ENCODE peak calls at places on chromosomes 2 and 18, in seven cellular contexts. A is left cardiac atrium; C is GM04504; N is amniotic stem cell; P is GM20000; S is stimulated activated CD4-positive, alpha-beta T cell treated with anti-CD3 and anti-CD28 coated beads, Interleukin-4, amount 100 ng/mL, for 1 hour; M is epithelial cell of proximal tubule. B is an unnamed sample.

GRCh38 chr2:85380048-85380447 is 25.5 kb downstream of the ELMOD3 start:
- DNase-seq in C (no peak), A (no peak), S (no peak), P (no peak), M (no peak), N (no peak), B (no peak)

GRCh38 chr2:20621366-20622295 is 29.3 kb downstream of the HS1BP3 start:
- DNase-seq in S (no peak), C (no peak), N (no peak), A (peak), P (no peak), M (no peak), B (no peak)

GRCh38 chr2:74461187-74462053 is 3.2 kb downstream of the WBP1 start:
- DNase-seq in P (no peak), C (no peak), S (no peak), N (no peak), A (no peak), M (no peak), B (no peak)

GRCh38 chr2:230925879-230926765 is 1.1 kb upstream of the GPR55 start:
- DNase-seq in S (peak), P (peak), C (no peak), M (no peak), A (no peak), N (no peak), B (no peak)

GRCh38 chr2:101026253-101026701 is 24.2 kb downstream of the RPL31 start:
- DNase-seq in M (no peak), P (no peak), A (no peak), C (no peak), S (no peak), N (no peak), B (no peak)

GRCh38 chr2:229875549-229875948 is 46.3 kb downstream of the TRIP12 start:
- DNase-seq in M (no peak), N (no peak), A (no peak), C (no peak), S (no peak), P (no peak), B (no peak)

GRCh38 chr2:240466579-240467148 is 31.2 kb downstream of the GPC1 start:
- DNase-seq in C (no peak), P (no peak), S (no peak), N (no peak), M (no peak), A (no peak), B (peak)

GRCh38 chr2:160289803-160290202 is 89.7 kb upstream of the ITGB6 start:
- DNase-seq in C (no peak), A (no peak), P (no peak), S (no peak), N (no peak), M (no peak), B (no peak)

GRCh38 chr2:75157435-75157834 is 41.9 kb downstream of the TACR1 start:
- DNase-seq in C (no peak), S (no peak), M (no peak), P (peak), N (no peak), A (no peak), B (peak)

GRCh38 chr2:37983719-37984118 is 58.6 kb downstream of the RMDN2 start:
- DNase-seq in C (no peak), S (no peak), P (no peak), M (no peak), N (no peak), A (no peak), B (no peak)

GRCh38 chr2:7044253-7045250 is 127.3 kb downstream of the RNF144A start:
- DNase-seq in S (peak), M (no peak), A (peak), P (peak), N (no peak), C (peak), B (peak)

GRCh38 chr2:224404766-224405165 is 2.9 kb upstream of the FAM124B start:
- DNase-seq in S (no peak), P (no peak), M (no peak), C (no peak), N (no peak), A (no peak), B (no peak)

GRCh38 chr2:32832400-32832799 is 114.4 kb upstream of the LTBP1 start:
- DNase-seq in A (no peak), C (no peak), M (no peak), N (no peak), S (no peak), P (no peak), B (no peak)

GRCh38 chr2:205746408-205746785 is 64.1 kb downstream of the NRP2 start:
- DNase-seq in M (no peak), P (no peak), N (no peak), C (no peak), S (no peak), A (no peak), B (no peak)

GRCh38 chr2:189581354-189582139 is 961 bp upstream of the SLC40A1 start:
- DNase-seq in A (no peak), N (no peak), M (no peak), P (peak), C (no peak), S (peak), B (peak)

GRCh38 chr2:198314559-198315153 is 510.3 kb downstream of the PLCL1 start:
- DNase-seq in A (no peak), S (no peak), N (peak), M (peak), P (no peak), C (peak), B (peak)

GRCh38 chr2:239819974-239820555 is 205.1 kb downstream of the NDUFA10 start:
- DNase-seq in S (no peak), M (no peak), A (no peak), N (no peak), C (no peak), P (no peak), B (no peak)

GRCh38 chr2:2698182-2699116 is 367.4 kb upstream of the MYT1L start:
- DNase-seq in C (no peak), N (no peak), P (no peak), A (no peak), M (no peak), S (no peak), B (no peak)

GRCh38 chr2:236947896-236948295 is 137.8 kb upstream of the COPS8 start:
- DNase-seq in S (no peak), M (no peak), C (no peak), P (no peak), N (no peak), A (no peak), B (no peak)

GRCh38 chr2:21303876-21304275 is 180.1 kb downstream of the TDRD15 start:
- DNase-seq in A (no peak), P (no peak), C (no peak), S (no peak), N (no peak), M (no peak), B (no peak)

GRCh38 chr2:81976998-81977397 is 1672.4 kb upstream of the LRRTM1 start:
- DNase-seq in N (no peak), S (no peak), C (no peak), A (no peak), P (no peak), M (no peak), B (no peak)

GRCh38 chr18:26545335-26545734 is 3.0 kb downstream of the KCTD1 start:
- DNase-seq in P (no peak), A (no peak), C (no peak), N (no peak), S (no peak), M (no peak), B (no peak)

GRCh38 chr2:37011126-37011525 is 44.8 kb upstream of the STRN start:
- DNase-seq in M (no peak), A (no peak), N (no peak), C (no peak), S (no peak), P (no peak), B (no peak)

GRCh38 chr2:234308073-234308813 is 188.6 kb downstream of the ARL4C start:
- DNase-seq in P (no peak), S (no peak), C (no peak), A (no peak), M (no peak), N (no peak), B (no peak)

GRCh38 chr2:31401580-31401979 is 13.0 kb downstream of the XDH start:
- DNase-seq in P (no peak), M (peak), C (peak), S (no peak), A (no peak), N (peak), B (peak)

GRCh38 chr2:236830931-236831330 is 254.8 kb upstream of the COPS8 start:
- DNase-seq in A (no peak), P (no peak), M (no peak), C (no peak), N (no peak), S (no peak), B (no peak)

GRCh38 chr2:76870011-76870410 is 652.2 kb downstream of the LRRTM4 start:
- DNase-seq in S (no peak), M (no peak), C (no peak), A (no peak), P (no peak), N (no peak), B (no peak)

GRCh38 chr18:22471546-22472131 is 53.9 kb upstream of the CTAGE1 start:
- DNase-seq in C (peak), N (no peak), P (no peak), S (no peak), M (peak), A (peak), B (no peak)

GRCh38 chr18:49920731-49921130 is 107.4 kb upstream of the ACAA2 start:
- DNase-seq in A (no peak), M (peak), P (no peak), N (no peak), S (no peak), C (no peak), B (no peak)

GRCh38 chr2:98608962-98609604 is 694 bp downstream of the UNC50 start:
- DNase-seq in A (peak), S (no peak), M (peak), P (peak), N (no peak), C (peak), B (peak)

GRCh38 chr2:38443021-38443541 is 66.0 kb upstream of the ATL2 start:
- DNase-seq in A (no peak), M (no peak), S (no peak), P (no peak), C (no peak), N (no peak), B (no peak)

GRCh38 chr2:47488870-47489584 is 86.1 kb downstream of the MSH2 start:
- DNase-seq in C (peak), P (no peak), N (peak), A (no peak), S (no peak), M (peak), B (peak)